ENCODE peak calls at places on chromosomes 7 and 10, in six cellular contexts. I is K562, U is HCT116, Q is H1, K is HepG2, X is GM12878. T is an unnamed sample. For H3K9me3 and H3K4me1, the result is how much of the 10 kb centered on the place peaks cover.

GRCh38 chr7:95690367-95690947 is 81.9 kb upstream of the DYNC1I1 start:
- DNase-seq in I (peak), K (peak), U (peak), Q (no peak), X (peak), T (no peak)

GRCh38 chr10:93180402-93181040 is 106.8 kb downstream of the CYP26A1 start:
- DNase-seq in I (no peak), Q (no peak), U (no peak), K (no peak), X (no peak), T (no peak)

GRCh38 chr10:84540022-84540616 is 211.7 kb downstream of the CCSER2 start:
- DNase-seq in Q (no peak), I (no peak), X (no peak), K (no peak), U (no peak), T (no peak)

GRCh38 chr7:70785427-70785826 is 346.5 kb upstream of the GALNT17 start:
- DNase-seq in X (no peak), I (no peak), U (no peak), Q (no peak), K (no peak), T (no peak)

GRCh38 chr7:47313564-47313963 is 268.3 kb downstream of the TNS3 start:
- DNase-seq in K (no peak), X (no peak), Q (peak), I (no peak), U (no peak), T (no peak)

GRCh38 chr10:12432402-12433189 is 83.2 kb downstream of the CAMK1D start:
- DNase-seq in K (no peak), X (no peak), Q (no peak), I (no peak), U (no peak), T (no peak)

GRCh38 chr10:124705817-124706461 is 38.2 kb downstream of the FAM53B start:
- DNase-seq in K (no peak), I (no peak), X (no peak), U (no peak), Q (no peak), T (no peak)

GRCh38 chr10:20956843-20957242 is 59.7 kb upstream of the NEBL start:
- DNase-seq in K (no peak), Q (no peak), U (no peak), X (no peak), I (no peak), T (no peak)

GRCh38 chr10:132519382-132520146 is 18.0 kb upstream of the INPP5A start:
- DNase-seq in I (no peak), U (no peak), K (no peak), X (no peak), Q (no peak), T (no peak)

GRCh38 chr10:95474228-95475002 is 86.8 kb downstream of the SORBS1 start:
- DNase-seq in I (no peak), K (peak), Q (no peak), U (no peak), X (no peak), T (no peak)

GRCh38 chr7:44062180-44062902 is 3.0 kb downstream of the PGAM2 start:
- DNase-seq in U (no peak), X (no peak), I (no peak), Q (no peak), K (no peak), T (no peak)

GRCh38 chr7:100584677-100585510 is 1.0 kb downstream of the LRCH4 start:
- DNase-seq in I (peak), K (peak), X (no peak), Q (no peak), U (no peak), T (no peak)

GRCh38 chr10:29470355-29470705 is 164.4 kb downstream of the SVIL start:
- DNase-seq in X (no peak), I (peak), Q (peak), K (no peak), U (no peak), T (peak)

GRCh38 chr10:83108565-83109333 is 1030.6 kb upstream of the GHITM start:
- DNase-seq in Q (no peak), X (no peak), I (no peak), K (no peak), U (no peak), T (no peak)

GRCh38 chr7:43879477-43879876 is 10.2 kb upstream of the MRPS24 start:
- DNase-seq in Q (no peak), I (no peak), K (no peak), U (no peak), X (no peak), T (no peak)

GRCh38 chr7:23691320-23691719 is 11.3 kb downstream of the FAM221A start:
- DNase-seq in X (no peak), I (no peak), K (no peak), U (no peak), Q (no peak), T (no peak)

GRCh38 chr10:17474595-17474994 is 20.2 kb upstream of the ST8SIA6 start:
- DNase-seq in U (peak), K (no peak), X (no peak), Q (no peak), I (peak), T (no peak)

GRCh38 chr10:21138769-21139324 is 241.7 kb upstream of the NEBL start:
- DNase-seq in K (no peak), I (no peak), X (no peak), Q (no peak), U (no peak), T (no peak)

GRCh38 chr7:119959811-119960210 is 313.2 kb upstream of the KCND2 start:
- DNase-seq in I (no peak), U (no peak), K (no peak), Q (no peak), X (no peak), T (no peak)

GRCh38 chr10:35821339-35821911 is 179.3 kb upstream of the FZD8 start:
- DNase-seq in X (peak), I (no peak), K (no peak), Q (no peak), U (no peak), T (no peak)

GRCh38 chr10:24349379-24350110 is 140.6 kb downstream of the KIAA1217 start:
- DNase-seq in I (no peak), Q (no peak), U (no peak), X (no peak), K (no peak), T (no peak)

GRCh38 chr10:123203393-123204126 is 49.4 kb downstream of the BUB3 start:
- DNase-seq in K (peak), Q (peak), U (no peak), I (no peak), X (no peak), T (no peak)

GRCh38 chr7:121504478-121504877 is 108.4 kb upstream of the FAM3C start:
- DNase-seq in U (no peak), K (no peak), X (no peak), Q (no peak), I (no peak), T (peak)

GRCh38 chr7:15801041-15801440 is 114.6 kb upstream of the MEOX2 start:
- DNase-seq in I (no peak), K (no peak), X (no peak), Q (no peak), U (no peak), T (no peak)

GRCh38 chr7:31785081-31785480 is 98.1 kb downstream of the PPP1R17 start:
- DNase-seq in X (no peak), K (no peak), U (no peak), Q (no peak), I (no peak), T (no peak)

GRCh38 chr7:80584778-80585177 is 53.7 kb upstream of the CD36 start:
- DNase-seq in U (no peak), I (no peak), K (peak), X (no peak), Q (no peak), T (no peak)

GRCh38 chr10:15237351-15237750 is 68.9 kb upstream of the NMT2 start:
- DNase-seq in Q (no peak), U (no peak), X (no peak), K (no peak), I (peak), T (no peak)

GRCh38 chr10:35855155-35855947 is 213.3 kb upstream of the FZD8 start:
- DNase-seq in X (no peak), K (no peak), U (no peak), I (no peak), Q (no peak), T (no peak)

GRCh38 chr10:24462889-24463552 is 254.1 kb downstream of the KIAA1217 start:
- DNase-seq in I (no peak), X (no peak), Q (no peak), K (no peak), U (no peak), T (no peak)

GRCh38 chr7:135672560-135673359 is 10.4 kb downstream of the STMP1 start:
- DNase-seq in I (peak), X (no peak), K (peak), Q (no peak), U (peak), T (peak)

GRCh38 chr10:114102253-114102652 is 58.6 kb downstream of the ADRB1 start:
- DNase-seq in X (no peak), Q (no peak), I (no peak), U (no peak), K (no peak), T (no peak)

GRCh38 chr7:4747013-4747412 is 28.4 kb upstream of the AP5Z1 start:
- DNase-seq in X (no peak), U (no peak), Q (no peak), I (no peak), K (no peak), T (no peak)

GRCh38 chr7:130367088-130367755 is 13.1 kb upstream of the CPA1 start:
- DNase-seq in U (no peak), X (no peak), I (peak), Q (no peak), K (no peak), T (no peak)

GRCh38 chr7:139571651-139572050 is 48.2 kb downstream of the CLEC2L start:
- DNase-seq in Q (no peak), I (no peak), X (no peak), U (no peak), K (no peak), T (no peak)

GRCh38 chr7:114370177-114370576 is 44.4 kb upstream of the FOXP2 start:
- DNase-seq in Q (no peak), U (no peak), X (no peak), I (no peak), K (no peak), T (no peak)
- H3K9me3 ChIP-seq in Q (under half), U (under half), X (under half), I (under half), K (under half), T (under half)

GRCh38 chr7:92206672-92207071 is 27.7 kb upstream of the LRRD1 start:
- DNase-seq in U (no peak), Q (no peak), I (no peak), X (no peak), K (no peak), T (no peak)
- TF ChIP-seq ZNF274 in U (no peak), Q (no peak), I (no peak), X (no peak), K (no peak), T (no peak)

GRCh38 chr10:112615269-112615668 is 168.3 kb downstream of the VTI1A start:
- DNase-seq in Q (no peak), X (no peak), K (no peak), U (peak), I (no peak), T (no peak)

GRCh38 chr10:112613620-112614019 is 166.6 kb downstream of the VTI1A start:
- DNase-seq in X (no peak), K (no peak), Q (no peak), I (no peak), U (no peak), T (no peak)

GRCh38 chr10:112614072-112614471 is 167.1 kb downstream of the VTI1A start:
- DNase-seq in Q (no peak), K (no peak), X (no peak), I (no peak), U (no peak), T (no peak)

GRCh38 chr10:112616647-112617046 is 169.6 kb downstream of the VTI1A start:
- DNase-seq in X (no peak), I (no peak), K (no peak), Q (no peak), U (no peak), T (no peak)
- H3K4me1 ChIP-seq in X (under half), I (under half), K (under half), Q (under half), U (under half), T (under half)

GRCh38 chr10:130511801-130512200 is 375.6 kb downstream of the GLRX3 start:
- DNase-seq in I (no peak), X (no peak), K (no peak), U (no peak), Q (no peak), T (no peak)

GRCh38 chr10:130515670-130516069 is 379.5 kb downstream of the GLRX3 start:
- DNase-seq in Q (no peak), K (no peak), U (no peak), I (no peak), X (no peak), T (no peak)

GRCh38 chr10:130512936-130513335 is 376.7 kb downstream of the GLRX3 start:
- DNase-seq in I (no peak), Q (no peak), U (no peak), X (no peak), K (no peak), T (no peak)

GRCh38 chr10:130516141-130516540 is 379.9 kb downstream of the GLRX3 start:
- DNase-seq in U (no peak), K (no peak), I (no peak), X (no peak), Q (no peak), T (no peak)

DNA sequence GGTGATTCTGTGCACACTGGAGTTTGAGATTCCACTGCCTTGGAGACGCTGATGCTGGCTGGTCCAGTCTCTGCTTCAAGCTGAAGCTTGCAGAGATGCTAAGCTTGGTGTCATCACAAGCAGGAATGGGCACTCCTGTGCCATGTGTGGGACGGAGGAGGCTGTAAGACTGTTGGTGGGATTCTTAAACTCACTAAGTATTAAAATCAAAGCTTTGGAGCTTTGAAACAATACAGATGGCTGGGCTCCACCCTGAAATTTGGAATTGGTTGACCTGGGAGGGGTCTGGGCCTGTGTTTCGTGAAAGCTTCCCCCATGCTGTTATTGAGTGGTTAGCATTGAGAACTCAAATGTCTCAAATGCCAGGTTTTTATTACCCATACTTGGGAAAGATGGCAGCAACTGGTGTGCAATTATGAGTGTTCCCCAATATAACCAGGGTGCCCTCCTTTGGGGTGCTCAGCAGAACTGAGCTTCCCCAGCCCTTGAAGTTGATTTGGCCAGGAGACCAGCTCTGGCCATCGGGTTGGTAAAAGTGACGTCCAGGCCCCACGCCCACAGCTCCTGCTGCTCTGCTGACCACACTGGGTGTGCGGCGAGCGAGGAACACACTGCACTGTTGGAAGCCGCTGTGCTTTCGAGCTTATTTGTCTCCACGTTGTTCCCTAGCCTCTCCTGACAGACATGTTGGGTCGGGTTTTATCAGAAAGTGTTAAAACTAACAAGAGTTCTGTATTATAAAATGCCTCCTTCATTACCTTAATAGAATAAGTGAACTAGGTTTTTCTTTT is 377.7 kb downstream of the GLRX3 start:
- DNase-seq in U (no peak), I (no peak), K (no peak), Q (no peak), X (no peak), T (no peak)
- H3K9me3 ChIP-seq in U (under half), I (under half), K (under half), Q (under half), X (under half), T (under half)

GRCh38 chr10:76115471-76116155 is 684.2 kb downstream of the LRMDA start:
- DNase-seq in K (no peak), X (no peak), I (no peak), Q (no peak), U (no peak), T (no peak)

GRCh38 chr10:76119515-76119914 is 688.1 kb downstream of the LRMDA start:
- DNase-seq in I (no peak), Q (no peak), U (no peak), K (no peak), X (no peak), T (no peak)

GRCh38 chr10:76115131-76115470 is 683.7 kb downstream of the LRMDA start:
- DNase-seq in Q (no peak), I (no peak), K (no peak), U (no peak), X (no peak), T (no peak)

GRCh38 chr10:76116523-76116922 is 685.1 kb downstream of the LRMDA start:
- DNase-seq in I (no peak), Q (no peak), U (no peak), X (no peak), K (no peak), T (no peak)

GRCh38 chr10:76117949-76118348 is 686.5 kb downstream of the LRMDA start:
- DNase-seq in X (no peak), Q (no peak), I (no peak), K (no peak), U (no peak), T (no peak)
- TF ChIP-seq ZNF274 in X (no peak), Q (no peak), I (no peak), K (no peak), U (no peak), T (no peak)

GRCh38 chr7:116804459-116804858 is 57.9 kb upstream of the CAPZA2 start:
- DNase-seq in Q (no peak), K (peak), U (no peak), I (no peak), X (no peak), T (no peak)
- H3K4me1 ChIP-seq in Q (under half), K (half or more), U (half or more), I (under half), X (under half), T (under half)

DNA sequence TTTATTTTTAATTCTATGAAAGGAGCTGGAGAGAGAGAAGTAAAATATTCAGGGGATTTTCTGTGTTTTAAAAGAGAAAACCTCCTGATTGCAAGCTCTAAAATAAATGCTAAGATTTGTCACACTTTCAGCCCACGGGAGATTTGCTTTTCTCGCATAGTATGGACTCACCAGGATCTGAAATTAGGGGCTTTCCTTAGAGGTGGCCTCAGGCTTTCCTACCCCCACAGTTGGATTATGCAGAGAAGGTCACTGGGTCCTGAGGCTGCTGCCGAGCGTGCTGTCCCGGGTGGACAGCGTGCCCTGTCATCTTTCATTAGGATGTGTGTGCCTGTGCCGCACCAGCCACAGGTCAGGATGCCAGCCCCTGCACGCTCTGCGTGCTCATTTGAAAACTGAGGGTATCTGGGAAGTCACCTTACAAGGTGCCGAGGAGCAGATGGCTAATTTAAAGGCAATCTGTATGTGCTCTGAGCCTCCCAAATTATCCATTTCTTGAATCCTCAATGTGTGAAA is 258.9 kb downstream of the CELF2 start:
- DNase-seq in I (no peak), Q (no peak), K (no peak), U (no peak), X (no peak), T (no peak)
- H3K9me3 ChIP-seq in I (under half), Q (under half), K (under half), U (under half), X (under half), T (under half)

GRCh38 chr10:69952069-69952800 is 100.4 kb upstream of the MACROH2A2 start:
- DNase-seq in Q (no peak), U (no peak), K (no peak), I (no peak), X (no peak), T (no peak)

GRCh38 chr10:69949770-69950169 is 102.9 kb upstream of the MACROH2A2 start:
- DNase-seq in Q (no peak), K (no peak), I (no peak), U (no peak), X (no peak), T (no peak)

GRCh38 chr10:69953851-69954250 is 98.8 kb upstream of the MACROH2A2 start:
- DNase-seq in I (no peak), Q (no peak), U (no peak), K (no peak), X (no peak), T (no peak)

GRCh38 chr10:69952801-69953200 is 99.8 kb upstream of the MACROH2A2 start:
- DNase-seq in K (no peak), U (no peak), Q (no peak), I (no peak), X (no peak), T (no peak)

GRCh38 chr10:69951658-69952057 is 101.0 kb upstream of the MACROH2A2 start:
- DNase-seq in Q (no peak), K (no peak), U (no peak), I (no peak), X (no peak), T (no peak)
- TF ChIP-seq ZNF274 in Q (no peak), K (no peak), U (no peak), I (no peak), X (no peak), T (no peak)

DNA sequence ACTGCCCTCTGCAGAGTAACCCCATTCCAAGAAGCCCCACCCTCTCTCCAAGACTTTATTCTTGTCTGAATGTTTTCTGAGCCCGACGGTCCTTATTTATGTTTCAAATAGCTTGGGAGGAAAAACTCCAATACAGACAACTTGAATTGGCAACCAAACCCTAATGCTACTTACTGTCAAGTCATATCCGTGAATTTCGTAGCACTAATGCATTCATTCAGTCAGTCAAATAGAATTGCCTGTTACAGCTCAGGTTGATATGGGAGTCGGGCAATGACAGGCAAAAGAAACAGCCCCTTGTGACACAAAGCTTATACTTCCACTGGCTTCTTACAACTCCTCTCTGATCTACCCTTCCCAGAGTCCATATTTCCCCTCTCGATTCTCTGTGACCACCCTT is 58.5 kb upstream of the LRGUK start:
- DNase-seq in U (no peak), X (no peak), I (no peak), K (no peak), Q (no peak), T (no peak)
- H3K4me1 ChIP-seq in U (under half), X (under half), I (under half), K (under half), Q (under half), T (under half)

T was measured in NT2/D1.